ENCODE peak calls at places on chromosomes 5 and 9, in six cellular contexts. M is endothelial cell, U is GDM1, E is T47D, X is fibroblast of villous mesenchyme, F is ELR. D is an unnamed sample.

GRCh38 chr9:112863214-112863613 is 27.5 kb downstream of the SLC46A2 start:
- DNase-seq in M (no peak), U (peak; percentile 24), E (no peak), X (peak; percentile 72), F (no peak), D (no peak)

GRCh38 chr5:73311291-73312110 is 137.1 kb downstream of the FOXD1 start:
- DNase-seq in M (no peak), U (no peak), E (no peak), X (peak; percentile 68), F (peak; percentile 92), D (peak; percentile 80)

GRCh38 chr5:1118738-1119137 is 6.9 kb upstream of the SLC12A7 start:
- DNase-seq in M (no peak), U (no peak), E (no peak), X (peak; percentile 38), F (no peak), D (no peak)

GRCh38 chr5:10934789-10935355 is 173.8 kb upstream of the DAP start:
- DNase-seq in M (no peak), U (no peak), E (no peak), X (no peak), F (no peak), D (no peak)

GRCh38 chr5:55540024-55540423 is 5.3 kb upstream of the PLPP1 start:
- DNase-seq in M (no peak), U (no peak), E (no peak), X (no peak), F (peak; percentile 76), D (no peak)

GRCh38 chr5:81303563-81303962 is 2.2 kb downstream of the ZCCHC9 start:
- DNase-seq in M (no peak), U (no peak), E (no peak), X (peak; percentile 68), F (peak; percentile 98), D (no peak)

GRCh38 chr9:6566409-6567139 is 79.0 kb downstream of the GLDC start:
- DNase-seq in M (no peak), U (peak; percentile 49), E (no peak), X (peak; percentile 90), F (peak; percentile 98), D (peak; percentile 80)

GRCh38 chr5:74166064-74166463 is 474.5 kb downstream of the ENC1 start:
- DNase-seq in M (no peak), U (no peak), E (no peak), X (peak; percentile 56), F (peak; percentile 72), D (no peak)

GRCh38 chr9:20419552-20419951 is 202.7 kb downstream of the MLLT3 start:
- DNase-seq in M (no peak), U (no peak), E (no peak), X (no peak), F (no peak), D (no peak)

GRCh38 chr9:111949919-111950318 is 53.3 kb downstream of the UGCG start:
- DNase-seq in M (no peak), U (no peak), E (no peak), X (no peak), F (peak; percentile 89), D (no peak)

GRCh38 chr5:68225911-68226563 is 10.5 kb downstream of the PIK3R1 start:
- DNase-seq in M (no peak), U (no peak), E (no peak), X (no peak), F (no peak), D (no peak)

GRCh38 chr9:4386819-4387218 is 87.0 kb upstream of the GLIS3 start:
- DNase-seq in M (no peak), U (no peak), E (peak; percentile 31), X (no peak), F (no peak), D (no peak)

GRCh38 chr9:98484218-98484617 is 224.5 kb downstream of the GABBR2 start:
- DNase-seq in M (no peak), U (no peak), E (peak; percentile 38), X (no peak), F (peak; percentile 30), D (no peak)

GRCh38 chr5:172454355-172455086 is at the start of gene SH3PXD2B:
- DNase-seq in M (peak; percentile 83), U (peak; percentile 37), E (peak; percentile 51), X (peak; percentile 67), F (peak; percentile 65), D (no peak)

GRCh38 chr9:126649477-126649876 is 35.7 kb downstream of the LMX1B start:
- DNase-seq in M (no peak), U (no peak), E (no peak), X (no peak), F (no peak), D (no peak)

GRCh38 chr9:129995409-129996160 is 47.4 kb downstream of the FNBP1 start:
- DNase-seq in M (no peak), U (no peak), E (no peak), X (peak; percentile 55), F (peak; percentile 82), D (no peak)

GRCh38 chr5:6827815-6828214 is 114.6 kb downstream of the TENT4A start:
- DNase-seq in M (no peak), U (no peak), E (no peak), X (no peak), F (no peak), D (no peak)

GRCh38 chr5:14063117-14063516 is 80.0 kb upstream of the TRIO start:
- DNase-seq in M (no peak), U (no peak), E (no peak), X (no peak), F (peak; percentile 78), D (no peak)

GRCh38 chr5:150120062-150120441 is 33.7 kb upstream of the CSF1R start:
- DNase-seq in M (no peak), U (no peak), E (no peak), X (no peak), F (no peak), D (no peak)

GRCh38 chr9:121992571-121993212 is 100.4 kb downstream of the TTLL11 start:
- DNase-seq in M (peak; percentile 35), U (peak; percentile 54), E (peak; percentile 87), X (peak; percentile 83), F (peak; percentile 85), D (peak; percentile 21)

GRCh38 chr5:15496886-15497285 is 3.1 kb upstream of the FBXL7 start:
- DNase-seq in M (peak; percentile 26), U (no peak), E (no peak), X (no peak), F (no peak), D (no peak)

GRCh38 chr5:102229685-102230084 is 66.4 kb downstream of the SLCO4C1 start:
- DNase-seq in M (no peak), U (no peak), E (no peak), X (no peak), F (no peak), D (no peak)

GRCh38 chr5:126450388-126450787 is 27.2 kb downstream of the GRAMD2B start:
- DNase-seq in M (no peak), U (no peak), E (no peak), X (no peak), F (peak; percentile 21), D (no peak)

GRCh38 chr5:97383996-97384395 is 200.9 kb upstream of the RIOK2 start:
- DNase-seq in M (no peak), U (no peak), E (no peak), X (peak; percentile 16), F (peak; percentile 69), D (no peak)

GRCh38 chr9:107064378-107064777 is 201.4 kb downstream of the ZNF462 start:
- DNase-seq in M (no peak), U (no peak), E (no peak), X (no peak), F (no peak), D (no peak)

GRCh38 chr5:124036786-124037185 is 524.8 kb downstream of the CSNK1G3 start:
- DNase-seq in M (no peak), U (no peak), E (no peak), X (no peak), F (no peak), D (no peak)

GRCh38 chr9:81849631-81850259 is 78.5 kb upstream of the SPATA31D4 start:
- DNase-seq in M (no peak), U (no peak), E (no peak), X (no peak), F (peak; percentile 40), D (no peak)

GRCh38 chr9:70081120-70081495 is 37.5 kb downstream of the MAMDC2 start:
- DNase-seq in M (no peak), U (no peak), E (no peak), X (peak; percentile 66), F (peak; percentile 66), D (no peak)

GRCh38 chr9:79952401-79952800 is 380.6 kb downstream of the TLE4 start:
- DNase-seq in M (no peak), U (no peak), E (no peak), X (no peak), F (peak; percentile 4), D (no peak)

GRCh38 chr5:151775025-151775606 is 3.4 kb downstream of the G3BP1 start:
- DNase-seq in M (no peak), U (no peak), E (no peak), X (no peak), F (no peak), D (no peak)